ENCODE peak calls at places on chromosomes 2 and 18, in four cellular contexts. One of them, this sample, is unnamed.

GRCh38 chr2:196660264-196660663 is 20.7 kb downstream of the CCDC150 start:
- DNase-seq in WERI-Rb-1: no peak
- DNase-seq in psoas muscle: no peak
- DNase-seq in fibroblast of pulmonary artery: peak; percentile 56
- DNase-seq in this sample: peak; percentile 49

GRCh38 chr18:44599409-44599808 is 81.3 kb upstream of the SETBP1 start:
- DNase-seq in fibroblast of pulmonary artery: peak; percentile 16
- DNase-seq in WERI-Rb-1: no peak
- DNase-seq in psoas muscle: no peak
- DNase-seq in this sample: no peak

GRCh38 chr18:25284861-25285574 is 66.9 kb downstream of the ZNF521 start:
- DNase-seq in fibroblast of pulmonary artery: peak; percentile 75
- DNase-seq in WERI-Rb-1: no peak
- DNase-seq in psoas muscle: peak; percentile 44
- DNase-seq in this sample: no peak

GRCh38 chr18:79508565-79509535 is 113.1 kb downstream of the NFATC1 start:
- DNase-seq in WERI-Rb-1: no peak
- DNase-seq in fibroblast of pulmonary artery: no peak
- DNase-seq in psoas muscle: peak; percentile 30
- DNase-seq in this sample: no peak

GRCh38 chr18:52311331-52311730 is 28.7 kb upstream of the DCC start:
- DNase-seq in psoas muscle: no peak
- DNase-seq in fibroblast of pulmonary artery: no peak
- DNase-seq in WERI-Rb-1: no peak
- DNase-seq in this sample: peak; percentile 79

GRCh38 chr18:62833494-62833893 is 118.2 kb downstream of the PHLPP1 start:
- DNase-seq in psoas muscle: no peak
- DNase-seq in fibroblast of pulmonary artery: no peak
- DNase-seq in WERI-Rb-1: no peak
- DNase-seq in this sample: no peak

GRCh38 chr18:44894011-44894410 is 213.3 kb downstream of the SETBP1 start:
- DNase-seq in WERI-Rb-1: no peak
- DNase-seq in psoas muscle: no peak
- DNase-seq in fibroblast of pulmonary artery: no peak
- DNase-seq in this sample: no peak

GRCh38 chr2:71505086-71505769 is 51.9 kb downstream of the DYSF start:
- DNase-seq in WERI-Rb-1: no peak
- DNase-seq in fibroblast of pulmonary artery: peak; percentile 80
- DNase-seq in psoas muscle: peak; percentile 40
- DNase-seq in this sample: no peak

GRCh38 chr2:109373791-109374547 is 239.8 kb downstream of the SEPTIN10 start:
- DNase-seq in fibroblast of pulmonary artery: no peak
- DNase-seq in WERI-Rb-1: no peak
- DNase-seq in psoas muscle: no peak
- DNase-seq in this sample: no peak

GRCh38 chr2:241803387-241804325 is 5.3 kb upstream of the NEU4 start:
- DNase-seq in fibroblast of pulmonary artery: peak; percentile 49
- DNase-seq in WERI-Rb-1: peak; percentile 5
- DNase-seq in psoas muscle: peak; percentile 68
- DNase-seq in this sample: peak; percentile 5

GRCh38 chr18:2845175-2845574 is 1.6 kb upstream of the EMILIN2 start:
- DNase-seq in psoas muscle: no peak
- DNase-seq in fibroblast of pulmonary artery: no peak
- DNase-seq in WERI-Rb-1: no peak
- DNase-seq in this sample: no peak

GRCh38 chr2:46299365-46300263 is 2.4 kb downstream of the EPAS1 start:
- DNase-seq in WERI-Rb-1: peak; percentile 69
- DNase-seq in psoas muscle: peak; percentile 79
- DNase-seq in fibroblast of pulmonary artery: peak; percentile 91
- DNase-seq in this sample: peak; percentile 73

GRCh38 chr18:67402543-67402942 is 114.0 kb downstream of the DSEL start:
- DNase-seq in fibroblast of pulmonary artery: peak; percentile 77
- DNase-seq in psoas muscle: no peak
- DNase-seq in WERI-Rb-1: no peak
- DNase-seq in this sample: peak; percentile 49

GRCh38 chr2:68719912-68720311 is 14.7 kb upstream of the ARHGAP25 start:
- DNase-seq in psoas muscle: no peak
- DNase-seq in fibroblast of pulmonary artery: no peak
- DNase-seq in WERI-Rb-1: no peak
- DNase-seq in this sample: no peak

GRCh38 chr2:68716948-68717661 is 17.5 kb upstream of the ARHGAP25 start:
- DNase-seq in fibroblast of pulmonary artery: no peak
- DNase-seq in WERI-Rb-1: no peak
- DNase-seq in psoas muscle: no peak
- DNase-seq in this sample: no peak

GRCh38 chr2:68715353-68716041 is 19.1 kb upstream of the ARHGAP25 start:
- DNase-seq in WERI-Rb-1: peak; percentile 85
- DNase-seq in psoas muscle: peak; percentile 30
- DNase-seq in fibroblast of pulmonary artery: peak; percentile 67
- DNase-seq in this sample: peak; percentile 66

GRCh38 chr2:68714866-68715265 is 19.7 kb upstream of the ARHGAP25 start:
- DNase-seq in psoas muscle: peak; percentile 37
- DNase-seq in WERI-Rb-1: no peak
- DNase-seq in fibroblast of pulmonary artery: no peak
- DNase-seq in this sample: no peak

DNA sequence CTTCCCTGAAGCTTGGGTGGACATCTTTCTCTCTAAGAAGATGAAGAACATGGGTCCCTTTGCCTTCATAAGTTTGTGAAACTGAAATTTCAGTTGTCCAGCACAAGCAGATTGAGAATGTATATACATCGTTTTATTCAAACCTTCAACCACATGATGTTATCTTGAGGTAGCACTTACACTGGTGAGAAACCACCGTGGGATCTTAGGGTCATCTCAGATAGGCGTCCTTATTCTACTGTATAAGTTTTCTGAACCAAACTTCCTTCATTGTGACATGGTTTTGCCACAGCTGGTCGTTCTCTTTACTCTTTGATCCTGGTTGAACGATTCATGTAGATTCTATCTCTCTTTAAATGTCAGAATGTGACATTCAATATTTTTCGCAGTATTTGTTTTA is 18.1 kb upstream of the ARHGAP25 start:
- DNase-seq in psoas muscle: no peak
- DNase-seq in fibroblast of pulmonary artery: no peak
- DNase-seq in WERI-Rb-1: no peak
- DNase-seq in this sample: no peak
- H3K4me3 ChIP-seq in psoas muscle: no peak overlapping the region
- H3K4me3 ChIP-seq in fibroblast of pulmonary artery: no peak overlapping the region
- H3K4me3 ChIP-seq in WERI-Rb-1: no peak overlapping the region
- H3K4me3 ChIP-seq in this sample: no peak overlapping the region

DNA sequence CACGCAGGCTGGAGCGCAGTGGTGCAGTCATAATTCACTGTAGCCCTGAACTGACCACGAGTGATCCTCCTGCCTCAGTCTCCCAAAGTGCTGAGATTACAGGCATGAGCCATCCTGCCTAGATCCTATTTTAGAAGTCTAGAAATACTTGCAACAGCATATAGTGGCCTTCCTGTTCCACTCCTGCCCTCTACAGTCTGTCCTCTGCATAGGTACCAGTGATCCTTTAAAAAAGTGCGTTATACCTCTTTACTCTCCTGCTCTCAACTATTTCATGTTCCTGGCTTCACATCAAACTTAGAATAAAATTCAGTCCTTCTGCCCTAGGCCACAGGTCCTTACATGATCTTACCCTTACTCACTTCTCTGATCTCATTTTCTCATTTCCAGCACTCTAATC is 6.0 kb downstream of the COMMD1 start:
- DNase-seq in fibroblast of pulmonary artery: no peak
- DNase-seq in psoas muscle: no peak
- DNase-seq in WERI-Rb-1: peak; percentile 28
- DNase-seq in this sample: peak; percentile 61
- TF ChIP-seq CTCF in fibroblast of pulmonary artery: peak; percentile 19
- TF ChIP-seq CTCF in psoas muscle: peak; percentile 45
- TF ChIP-seq CTCF in WERI-Rb-1: peak; percentile 76
- TF ChIP-seq CTCF in this sample: peak; percentile 45

DNA sequence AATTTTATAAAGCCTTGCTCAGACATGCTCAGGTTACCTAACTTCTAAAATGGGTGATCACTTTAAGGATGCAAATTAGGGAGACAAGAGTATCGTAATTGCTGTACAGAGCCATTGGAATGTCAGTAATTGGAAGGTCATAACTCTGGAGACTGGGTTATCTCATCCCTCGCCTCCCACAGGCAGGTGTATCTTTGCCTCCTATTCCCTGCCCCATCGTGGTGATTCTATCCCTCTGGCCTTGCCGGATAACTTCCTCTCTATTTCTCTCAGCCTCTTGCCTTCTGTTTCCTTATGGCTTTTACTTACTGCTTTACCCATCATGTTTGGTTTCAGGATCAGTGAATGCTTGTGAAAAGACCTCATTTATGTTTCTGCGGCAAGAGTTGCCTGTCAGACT is 2.5 kb downstream of the PDK1 start:
- DNase-seq in psoas muscle: no peak
- DNase-seq in fibroblast of pulmonary artery: no peak
- DNase-seq in WERI-Rb-1: no peak
- DNase-seq in this sample: no peak
- H3K4me3 ChIP-seq in psoas muscle: no peak overlapping the region
- H3K4me3 ChIP-seq in fibroblast of pulmonary artery: no peak overlapping the region
- H3K4me3 ChIP-seq in WERI-Rb-1: no peak overlapping the region
- H3K4me3 ChIP-seq in this sample: no peak overlapping the region

DNA sequence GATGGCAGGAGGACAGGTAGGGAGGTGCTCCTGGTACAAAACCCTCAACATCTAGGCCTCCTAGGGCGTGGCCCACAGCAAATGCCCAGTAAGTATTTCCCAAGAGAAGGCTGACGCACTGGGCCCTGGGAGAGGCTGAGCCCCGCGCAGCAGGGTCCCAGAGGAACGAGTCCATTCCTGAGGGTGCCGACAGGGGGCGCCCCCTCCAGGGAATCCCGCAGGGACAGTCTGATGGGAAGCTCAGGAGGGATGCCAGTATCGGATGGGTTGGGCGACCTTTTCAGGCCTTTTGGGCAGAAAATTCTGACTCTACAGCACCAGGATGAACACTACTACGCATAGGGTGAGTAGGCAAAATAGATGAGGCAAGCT is 8.8 kb downstream of the BOLA3 start:
- DNase-seq in fibroblast of pulmonary artery: no peak
- DNase-seq in psoas muscle: no peak
- DNase-seq in WERI-Rb-1: peak; percentile 30
- DNase-seq in this sample: no peak
- TF ChIP-seq CTCF in fibroblast of pulmonary artery: no peak
- TF ChIP-seq CTCF in psoas muscle: no peak
- TF ChIP-seq CTCF in WERI-Rb-1: peak; percentile 59
- TF ChIP-seq CTCF in this sample: peak; percentile 21

This sample was measured in bronchial epithelial cell.